ENCODE peak calls at places on chromosome 1, in six cellular contexts. G is heart right ventricle; N is naive thymus-derived CD4-positive, alpha-beta T cell; J is upper lobe of right lung; S is prostate gland; W is mammary epithelial cell. L is an unnamed sample. For H3K9me3, the result is how much of the 10 kb centered on the place peaks cover.

GRCh38 chr1:156319664-156320063 is 18.4 kb downstream of the CCT3 start:
- DNase-seq in G (no peak), N (no peak), J (no peak), S (no peak), W (no peak), L (peak)

GRCh38 chr1:10718083-10718415 is 78.4 kb downstream of the CASZ1 start:
- DNase-seq in G (no peak), N (no peak), J (no peak), S (no peak), W (no peak), L (no peak)

GRCh38 chr1:26016944-26017545 is 4.5 kb upstream of the EXTL1 start:
- DNase-seq in G (no peak), N (no peak), J (no peak), S (no peak), W (no peak), L (no peak)

GRCh38 chr1:202710070-202711025 is at the start of gene SYT2:
- DNase-seq in G (no peak), N (no peak), J (no peak), S (no peak), W (no peak), L (peak)

GRCh38 chr1:113872219-113872934 is 865 bp upstream of the PTPN22 start:
- DNase-seq in G (no peak), N (peak), J (no peak), S (no peak), W (no peak), L (no peak)

GRCh38 chr1:25878690-25879089 is 3.2 kb upstream of the PAQR7 start:
- DNase-seq in G (no peak), N (no peak), J (no peak), S (peak), W (no peak), L (no peak)

GRCh38 chr1:224498574-224499170 is 64.1 kb upstream of the WDR26 start:
- DNase-seq in G (peak), N (no peak), J (no peak), S (peak), W (peak), L (peak)

GRCh38 chr1:201506573-201507567 is at the start of gene CSRP1:
- DNase-seq in G (peak), N (peak), J (peak), S (peak), W (peak), L (peak)

GRCh38 chr1:51660570-51660969 is 43.7 kb downstream of the OSBPL9 start:
- DNase-seq in G (no peak), N (no peak), J (no peak), S (no peak), W (no peak), L (peak)

GRCh38 chr1:237851209-237851845 is 39.4 kb downstream of the ZP4 start:
- DNase-seq in G (no peak), N (no peak), J (no peak), S (no peak), W (peak), L (peak)

GRCh38 chr1:22259581-22260282 is 116.8 kb upstream of the WNT4 start:
- DNase-seq in G (no peak), N (no peak), J (peak), S (peak), W (no peak), L (no peak)

GRCh38 chr1:118504231-118504644 is 319.2 kb upstream of the SPAG17 start:
- DNase-seq in G (no peak), N (no peak), J (no peak), S (no peak), W (no peak), L (no peak)

GRCh38 chr1:83060216-83060615 is 938.7 kb downstream of the TTLL7 start:
- DNase-seq in G (no peak), N (no peak), J (no peak), S (no peak), W (peak), L (peak)

GRCh38 chr1:91836307-91837056 is 49.5 kb downstream of the TGFBR3 start:
- DNase-seq in G (no peak), N (no peak), J (no peak), S (no peak), W (no peak), L (no peak)

GRCh38 chr1:65910432-65910831 is 117.7 kb downstream of the PDE4B start:
- DNase-seq in G (no peak), N (no peak), J (no peak), S (no peak), W (no peak), L (no peak)

GRCh38 chr1:6425671-6426070 is 1.1 kb downstream of the ESPN start:
- DNase-seq in G (no peak), N (no peak), J (no peak), S (no peak), W (no peak), L (no peak)

GRCh38 chr1:118325545-118326225 is 140.7 kb upstream of the SPAG17 start:
- DNase-seq in G (no peak), N (no peak), J (no peak), S (no peak), W (peak), L (no peak)

GRCh38 chr1:115069626-115070308 is 19.5 kb downstream of the TSPAN2 start:
- DNase-seq in G (no peak), N (no peak), J (no peak), S (no peak), W (peak), L (no peak)

GRCh38 chr1:93977546-93977945 is 68.3 kb upstream of the GCLM start:
- DNase-seq in G (no peak), N (no peak), J (no peak), S (no peak), W (peak), L (no peak)

GRCh38 chr1:93980881-93981280 is 71.7 kb upstream of the GCLM start:
- DNase-seq in G (no peak), N (no peak), J (no peak), S (no peak), W (no peak), L (no peak)

GRCh38 chr1:93980320-93980744 is 71.1 kb upstream of the GCLM start:
- DNase-seq in G (no peak), N (no peak), J (no peak), S (no peak), W (no peak), L (no peak)

GRCh38 chr1:93979718-93980319 is 70.6 kb upstream of the GCLM start:
- DNase-seq in G (peak), N (no peak), J (no peak), S (peak), W (no peak), L (no peak)

DNA sequence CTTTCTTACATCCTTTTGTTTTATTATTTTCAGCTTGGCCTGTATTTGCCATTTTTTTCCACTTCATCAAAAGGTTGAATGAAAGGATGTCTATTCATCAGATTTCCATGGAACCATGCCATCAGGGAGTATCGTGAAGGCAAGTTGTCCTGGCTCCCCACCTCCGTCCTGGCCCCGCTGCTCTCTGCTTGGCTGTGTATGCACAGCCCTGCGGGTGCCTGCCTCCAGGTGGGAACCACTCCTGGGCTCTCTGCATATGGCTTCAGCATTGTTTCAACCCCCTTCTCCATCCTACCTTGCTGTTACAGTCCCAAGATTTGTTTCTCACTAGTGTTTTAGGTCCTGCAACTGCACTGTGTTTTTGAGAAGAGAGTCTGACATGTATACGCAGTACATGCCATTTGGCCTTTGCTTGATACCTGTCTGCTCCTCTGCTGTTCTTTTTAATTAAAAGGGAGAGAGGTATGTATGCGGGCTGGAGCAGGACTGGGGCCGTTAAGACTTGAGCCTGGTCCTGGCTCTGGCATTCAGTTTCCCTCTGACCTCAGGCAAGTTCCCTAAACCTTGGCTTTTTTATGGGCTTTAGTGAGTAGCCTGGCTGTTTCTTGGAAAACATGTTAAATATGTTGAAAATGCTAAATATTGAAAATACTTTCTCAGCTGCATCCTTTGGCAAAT is 69.9 kb upstream of the GCLM start:
- DNase-seq in G (no peak), N (no peak), J (no peak), S (no peak), W (no peak), L (no peak)
- H3K9me3 ChIP-seq in G (under half), N (under half), J (under half), S (under half), W (under half), L (under half)

DNA sequence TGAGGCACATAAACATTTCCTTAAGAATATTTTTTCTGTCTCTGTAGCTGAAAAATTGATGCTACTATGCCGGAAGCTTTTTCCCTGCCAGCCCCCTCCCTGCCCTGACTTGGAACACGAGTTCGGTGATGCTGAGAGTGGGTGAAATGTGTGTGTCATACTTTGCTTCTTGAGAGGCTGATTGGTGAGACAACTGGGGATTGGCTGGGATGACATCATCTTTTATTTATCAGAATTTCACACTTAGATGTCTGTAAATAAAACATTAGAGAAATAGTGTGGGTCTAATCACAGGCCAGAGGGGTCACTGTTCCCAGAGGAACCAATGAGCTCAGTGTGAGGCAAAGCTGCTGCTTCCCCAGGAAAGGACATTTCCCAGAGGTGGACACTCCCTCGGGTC is 195.4 kb upstream of the C1orf174 start:
- DNase-seq in G (no peak), N (no peak), J (peak), S (no peak), W (no peak), L (no peak)
- H3K9me3 ChIP-seq in G (under half), N (under half), J (under half), S (under half), W (under half), L (under half)

GRCh38 chr1:14907416-14907815 is 246.1 kb upstream of the TMEM51 start:
- DNase-seq in G (no peak), N (no peak), J (no peak), S (no peak), W (peak), L (no peak)
- H3K9me3 ChIP-seq in G (under half), N (under half), J (under half), S (under half), W (under half), L (under half)

DNA sequence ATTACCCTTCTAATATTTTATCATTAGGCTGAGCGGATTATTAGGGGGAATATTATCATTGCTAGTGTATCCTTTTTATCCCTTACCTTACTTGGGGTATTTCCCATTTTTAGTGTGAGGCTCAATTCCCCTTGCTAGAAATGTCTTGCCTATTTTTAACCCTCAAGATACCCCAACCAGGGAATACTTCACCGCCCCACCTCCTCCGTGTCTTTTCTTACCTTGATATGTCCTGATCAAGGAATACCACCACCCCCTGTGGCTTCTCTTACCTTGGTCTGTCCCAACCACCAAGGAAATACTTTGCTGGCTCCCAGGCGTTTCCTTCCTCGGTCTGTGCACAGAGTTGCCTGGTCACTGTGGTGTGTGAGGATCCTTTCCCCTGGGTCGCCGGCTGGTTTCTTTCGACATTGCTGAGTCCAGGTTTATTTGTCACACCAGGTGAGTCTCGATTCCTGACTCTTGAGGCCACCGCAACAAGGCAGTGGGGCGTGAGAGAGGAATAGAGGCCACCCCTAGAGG is 57.8 kb downstream of the SERINC2 start:
- DNase-seq in G (no peak), N (no peak), J (no peak), S (no peak), W (no peak), L (no peak)
- H3K9me3 ChIP-seq in G (under half), N (under half), J (under half), S (under half), W (under half), L (under half)

DNA sequence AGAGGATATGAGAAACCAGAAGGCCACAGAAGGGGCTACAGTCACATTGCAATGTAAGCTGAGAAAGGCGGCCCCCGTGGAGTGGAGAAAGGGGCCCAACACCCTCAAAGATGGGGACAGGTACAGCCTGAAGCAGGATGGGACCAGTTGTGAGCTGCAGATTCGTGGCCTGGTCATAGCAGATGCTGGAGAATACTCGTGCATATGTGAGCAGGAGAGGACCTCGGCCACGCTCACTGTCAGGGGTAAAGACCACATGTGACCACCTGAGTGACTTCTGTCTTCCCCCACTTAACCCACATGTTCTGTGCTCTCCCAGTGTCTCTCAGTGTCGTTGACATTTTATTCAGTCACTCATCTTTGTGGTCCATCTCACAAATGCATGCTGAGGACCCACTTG is 92.1 kb downstream of the OBSCN start:
- DNase-seq in G (no peak), N (no peak), J (peak), S (no peak), W (no peak), L (no peak)
- H3K9me3 ChIP-seq in G (under half), N (under half), J (under half), S (under half), W (under half), L (under half)

GRCh38 chr1:2941907-2942306 is 79.4 kb upstream of the ACTRT2 start:
- DNase-seq in G (no peak), N (no peak), J (peak), S (no peak), W (no peak), L (no peak)

GRCh38 chr1:2944705-2945104 is 76.6 kb upstream of the ACTRT2 start:
- DNase-seq in G (no peak), N (no peak), J (no peak), S (no peak), W (no peak), L (no peak)

GRCh38 chr1:2942410-2942809 is 78.9 kb upstream of the ACTRT2 start:
- DNase-seq in G (no peak), N (no peak), J (peak), S (no peak), W (no peak), L (no peak)

GRCh38 chr1:2945821-2946231 is 75.4 kb upstream of the ACTRT2 start:
- DNase-seq in G (no peak), N (no peak), J (peak), S (no peak), W (no peak), L (no peak)

GRCh38 chr1:2943686-2944260 is 77.5 kb upstream of the ACTRT2 start:
- DNase-seq in G (no peak), N (no peak), J (peak), S (no peak), W (no peak), L (no peak)
- H3K9me3 ChIP-seq in G (under half), N (under half), J (under half), S (under half), W (under half), L (under half)

GRCh38 chr1:2935184-2935583 is 86.1 kb upstream of the ACTRT2 start:
- DNase-seq in G (no peak), N (no peak), J (no peak), S (no peak), W (no peak), L (no peak)
- H3K9me3 ChIP-seq in G (under half), N (under half), J (under half), S (under half), W (half or more), L (under half)

GRCh38 chr1:152415454-152416227 is 1.6 kb upstream of the CRNN start:
- DNase-seq in G (no peak), N (no peak), J (no peak), S (no peak), W (no peak), L (no peak)

GRCh38 chr1:152411144-152411543 is 2.9 kb downstream of the CRNN start:
- DNase-seq in G (no peak), N (no peak), J (peak), S (peak), W (no peak), L (no peak)

GRCh38 chr1:152411846-152412245 is 2.2 kb downstream of the CRNN start:
- DNase-seq in G (no peak), N (no peak), J (no peak), S (no peak), W (no peak), L (no peak)

GRCh38 chr1:152410599-152410998 is 3.5 kb downstream of the CRNN start:
- DNase-seq in G (no peak), N (no peak), J (peak), S (no peak), W (no peak), L (no peak)

GRCh38 chr1:152413909-152414308 is at the start of gene CRNN:
- DNase-seq in G (no peak), N (no peak), J (no peak), S (no peak), W (no peak), L (no peak)
- H3K9me3 ChIP-seq in G (under half), N (under half), J (under half), S (under half), W (under half), L (under half)

GRCh38 chr1:2921970-2922686 is 99.1 kb upstream of the ACTRT2 start:
- DNase-seq in G (no peak), N (peak), J (no peak), S (no peak), W (no peak), L (peak)
- H3K9me3 ChIP-seq in G (under half), N (under half), J (under half), S (under half), W (half or more), L (under half)

L was measured in HAP-1.